ENCODE peak calls at places on chromosomes 12 and 14, in eight cellular contexts. O is heart right ventricle; X is lower lobe of right lung; Y is cardiac muscle cell; G is CD8-positive, alpha-beta T cell; N is GM23248; L is left ventricle myocardium inferior; A is tibial nerve. V is an unnamed sample.

GRCh38 chr12:53208435-53208834 is 1.4 kb upstream of the ITGB7 start:
- DNase-seq in X (no peak), N (no peak), L (no peak), O (no peak), A (no peak), Y (no peak), G (no peak), V (no peak)

GRCh38 chr12:111216387-111217159 is 152.3 kb downstream of the PHETA1 start:
- DNase-seq in A (no peak), N (no peak), O (no peak), X (no peak), L (no peak), G (no peak), Y (no peak), V (no peak)

GRCh38 chr12:96466939-96467751 is 22.2 kb upstream of the CFAP54 start:
- DNase-seq in X (no peak), G (no peak), Y (no peak), O (no peak), L (no peak), A (no peak), N (peak; percentile 45), V (no peak)

GRCh38 chr14:59278111-59278510 is 89.6 kb downstream of the DAAM1 start:
- DNase-seq in X (no peak), Y (no peak), G (no peak), A (no peak), N (peak; percentile 95), L (no peak), O (no peak), V (no peak)

GRCh38 chr14:67240168-67240932 is 885 bp upstream of the PALS1 start:
- DNase-seq in A (peak; percentile 25), N (peak; percentile 72), X (peak; percentile 82), G (peak; percentile 11), O (peak; percentile 54), Y (peak; percentile 25), L (peak; percentile 40), V (peak; percentile 32)

GRCh38 chr14:59190372-59190771 is 1.9 kb downstream of the DAAM1 start:
- DNase-seq in Y (peak; percentile 57), O (no peak), G (no peak), X (no peak), L (no peak), N (peak; percentile 55), A (no peak), V (peak; percentile 64)

GRCh38 chr14:58066115-58066514 is 85.9 kb downstream of the ARMH4 start:
- DNase-seq in L (no peak), N (no peak), G (no peak), O (no peak), X (no peak), A (no peak), Y (no peak), V (no peak)

GRCh38 chr14:42111355-42111754 is 504.7 kb downstream of the LRFN5 start:
- DNase-seq in A (no peak), N (no peak), O (no peak), L (no peak), Y (no peak), X (no peak), G (no peak), V (no peak)

GRCh38 chr12:51721281-51721940 is 127.1 kb downstream of the FIGNL2 start:
- DNase-seq in A (peak; percentile 8), N (no peak), G (peak; percentile 29), O (peak; percentile 45), L (peak; percentile 19), Y (peak; percentile 61), X (peak; percentile 50), V (peak; percentile 64)

GRCh38 chr12:52151153-52151858 is 40.5 kb downstream of the KRT80 start:
- DNase-seq in N (no peak), G (no peak), O (no peak), X (no peak), L (no peak), Y (no peak), A (no peak), V (no peak)

GRCh38 chr12:130031571-130032189 is 127.9 kb upstream of the TMEM132D start:
- DNase-seq in O (peak; percentile 40), Y (peak; percentile 72), N (peak; percentile 36), L (peak; percentile 29), X (peak; percentile 56), G (peak; percentile 47), A (peak; percentile 56), V (peak; percentile 90)

GRCh38 chr12:46777587-46777986 is 48.2 kb downstream of the SLC38A4 start:
- DNase-seq in O (no peak), Y (no peak), G (no peak), N (no peak), A (no peak), X (no peak), L (no peak), V (no peak)

GRCh38 chr14:22836301-22837058 is at the start of gene MMP14:
- DNase-seq in L (peak; percentile 73), X (peak; percentile 59), A (peak; percentile 88), Y (no peak), G (no peak), N (peak; percentile 94), O (peak; percentile 77), V (peak; percentile 88)

GRCh38 chr14:92666251-92666650 is 82.2 kb downstream of the LGMN start:
- DNase-seq in L (no peak), O (no peak), X (no peak), A (no peak), Y (no peak), N (no peak), G (no peak), V (no peak)

GRCh38 chr14:92660571-92660970 is 87.9 kb downstream of the LGMN start:
- DNase-seq in N (no peak), Y (no peak), O (no peak), G (no peak), X (no peak), L (no peak), A (no peak), V (no peak)

GRCh38 chr14:92665699-92666110 is 82.7 kb downstream of the LGMN start:
- DNase-seq in L (no peak), Y (no peak), A (no peak), O (no peak), X (no peak), G (no peak), N (no peak), V (no peak)

GRCh38 chr14:92659765-92660561 is 88.5 kb downstream of the LGMN start:
- DNase-seq in X (peak; percentile 74), L (peak; percentile 55), G (no peak), Y (no peak), O (no peak), N (peak; percentile 25), A (peak; percentile 78), V (no peak)

DNA sequence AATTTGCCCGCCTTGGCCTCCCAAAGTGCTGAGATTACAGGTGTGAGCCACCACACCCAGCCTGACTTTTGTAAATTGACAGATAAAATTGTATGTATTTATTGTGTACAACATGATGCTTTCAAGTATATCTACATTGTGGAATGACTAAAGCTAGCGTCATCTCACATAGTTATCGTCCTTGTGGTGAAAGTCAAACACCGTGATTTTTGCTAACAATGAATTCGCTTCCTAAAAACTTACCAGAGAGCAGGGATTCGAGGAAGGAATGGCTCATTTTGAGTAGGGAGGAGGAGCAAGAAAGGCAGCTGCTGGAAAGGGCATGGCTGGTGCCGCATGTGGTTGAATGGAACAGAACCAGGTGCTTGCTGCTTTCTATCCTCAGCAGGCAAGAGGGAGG is 85.4 kb downstream of the LGMN start:
- DNase-seq in A (no peak), G (no peak), O (no peak), X (no peak), Y (no peak), L (no peak), N (no peak), V (no peak)
- H3K36me3 ChIP-seq in A (no peaks in the 10 kb centered on the region), G (peaks cover 65% of the 10 kb centered on the region), O (peaks cover 59% of the 10 kb centered on the region), X (peaks cover 72% of the 10 kb centered on the region), Y (no peaks in the 10 kb centered on the region), L (peaks cover 28% of the 10 kb centered on the region), N (no peaks in the 10 kb centered on the region), V (no peaks in the 10 kb centered on the region)

DNA sequence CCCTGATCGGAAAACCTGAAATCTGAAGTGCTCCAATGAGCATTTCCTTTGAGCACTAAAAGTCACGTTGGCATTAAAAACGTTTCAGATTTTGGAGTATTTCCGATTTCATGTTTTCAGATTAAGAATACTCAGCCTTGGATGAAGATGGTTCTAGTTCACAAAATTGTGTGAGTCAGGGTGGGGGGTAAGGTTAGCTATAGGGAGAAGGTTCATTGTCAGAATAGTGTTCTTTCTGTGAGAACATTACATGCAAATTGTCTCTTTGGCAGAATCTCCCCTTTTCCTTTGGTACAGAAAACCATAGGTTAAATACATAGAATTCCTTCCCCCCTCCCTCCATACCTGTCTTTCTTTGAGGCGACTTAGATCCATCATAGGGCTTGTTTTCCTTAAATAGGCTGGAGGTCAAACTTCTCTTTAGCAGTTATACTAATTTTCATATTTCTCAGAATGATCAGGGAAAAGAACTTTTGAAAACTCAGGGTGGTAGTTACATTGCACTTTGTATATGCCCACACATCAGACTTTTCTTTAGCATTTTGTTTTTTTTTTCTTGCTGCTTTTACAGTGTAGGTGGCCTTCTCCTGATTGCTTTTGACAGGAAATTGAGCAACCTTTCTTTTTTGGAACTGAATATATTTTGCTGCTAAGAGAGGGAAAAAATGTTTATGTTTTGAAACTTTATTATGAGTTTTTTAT is 503.5 kb downstream of the PCNX1 start:
- DNase-seq in O (no peak), G (no peak), Y (no peak), X (no peak), N (no peak), L (no peak), A (no peak), V (no peak)
- H3K36me3 ChIP-seq in O (no peaks in the 10 kb centered on the region), G (no peaks in the 10 kb centered on the region), Y (no peaks in the 10 kb centered on the region), X (no peaks in the 10 kb centered on the region), N (no peaks in the 10 kb centered on the region), L (no peaks in the 10 kb centered on the region), A (no peaks in the 10 kb centered on the region), V (no peaks in the 10 kb centered on the region)

GRCh38 chr14:73168691-73169090 is 32.4 kb downstream of the PSEN1 start:
- DNase-seq in A (no peak), Y (no peak), N (no peak), O (no peak), G (no peak), L (no peak), X (no peak), V (no peak)
- H3K36me3 ChIP-seq in A (peaks cover 16% of the 10 kb centered on the region), Y (peaks cover 30% of the 10 kb centered on the region), N (peaks cover 27% of the 10 kb centered on the region), O (peaks cover 100% of the 10 kb centered on the region), G (peaks cover 18% of the 10 kb centered on the region), L (peaks cover 84% of the 10 kb centered on the region), X (peaks cover 100% of the 10 kb centered on the region), V (peaks cover 14% of the 10 kb centered on the region)

DNA sequence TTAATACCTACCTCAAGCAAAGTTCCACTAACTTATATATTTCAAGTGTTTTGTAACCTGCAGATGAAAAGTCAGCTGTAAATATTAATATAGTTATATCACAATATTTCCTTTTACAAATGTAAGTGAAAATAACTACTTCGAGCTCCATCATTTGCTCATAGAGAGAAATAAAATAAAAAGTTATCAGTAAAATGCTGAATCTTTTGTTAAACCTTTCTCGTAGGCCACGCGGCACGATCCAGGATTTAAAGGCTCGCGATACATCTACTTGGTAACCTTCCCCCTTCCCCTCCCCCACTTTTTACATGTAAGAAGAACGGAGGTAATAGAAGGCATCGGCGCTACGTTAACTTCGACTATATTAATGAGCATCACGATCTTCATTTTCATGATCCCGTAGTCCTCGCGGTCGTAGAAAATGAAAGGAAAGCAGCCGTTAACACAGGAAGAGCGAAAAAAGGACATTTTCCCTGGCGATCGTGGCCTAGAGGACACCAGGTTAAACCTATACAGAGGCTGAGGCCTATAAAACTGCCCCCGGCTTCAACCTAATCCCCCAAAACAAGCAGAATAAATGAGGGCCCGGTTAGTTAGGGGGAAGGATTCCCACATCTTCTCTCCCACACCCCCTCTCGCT is 510 bp downstream of the HNRNPC start:
- DNase-seq in Y (peak; percentile 62), G (no peak), X (no peak), O (no peak), N (peak; percentile 85), A (peak; percentile 61), L (no peak), V (peak; percentile 30)
- H3K36me3 ChIP-seq in Y (peaks cover 19% of the 10 kb centered on the region), G (peaks cover 9% of the 10 kb centered on the region), X (peaks cover 42% of the 10 kb centered on the region), O (peaks cover 42% of the 10 kb centered on the region), N (peaks cover 24% of the 10 kb centered on the region), A (no peaks in the 10 kb centered on the region), L (peaks cover 28% of the 10 kb centered on the region), V (peaks cover 22% of the 10 kb centered on the region)